ENCODE peak calls at places on chromosomes 1 and 21, in seven cellular contexts. D is pancreas, S is endodermal cell, G is stomach, P is neuronal stem cell, F is IMR-90, T is fibroblast of pulmonary artery. I is an unnamed sample.

GRCh38 chr1:85278853-85279314 is 2.5 kb upstream of the BCL10 start:
- DNase-seq in D (no peak), S (no peak), G (peak; percentile 53), P (no peak), F (peak; percentile 98), T (peak; percentile 92), I (peak; percentile 55)

GRCh38 chr1:211935448-211935970 is 99.8 kb downstream of the INTS7 start:
- DNase-seq in D (no peak), S (no peak), G (no peak), P (no peak), F (no peak), T (no peak), I (no peak)

GRCh38 chr1:234960722-234961467 is 167.7 kb downstream of the TOMM20 start:
- DNase-seq in D (peak; percentile 73), S (no peak), G (peak; percentile 78), P (no peak), F (peak; percentile 67), T (peak; percentile 83), I (peak; percentile 98)

GRCh38 chr1:202365092-202365815 is 16.8 kb downstream of the PPP1R12B start:
- DNase-seq in D (no peak), S (no peak), G (no peak), P (no peak), F (peak; percentile 51), T (peak; percentile 57), I (no peak)

GRCh38 chr1:70458120-70458519 is 47.1 kb downstream of the CTH start:
- DNase-seq in D (no peak), S (no peak), G (no peak), P (no peak), F (no peak), T (no peak), I (no peak)

GRCh38 chr1:226135059-226135651 is 51.4 kb downstream of the ACBD3 start:
- DNase-seq in D (peak; percentile 88), S (peak; percentile 46), G (peak; percentile 88), P (no peak), F (no peak), T (peak; percentile 47), I (peak; percentile 86)

GRCh38 chr1:18819986-18820790 is 39.3 kb downstream of the TAS1R2 start:
- DNase-seq in D (no peak), S (no peak), G (no peak), P (no peak), F (no peak), T (no peak), I (no peak)

GRCh38 chr1:203090667-203091320 is 5.0 kb upstream of the MYOG start:
- DNase-seq in D (no peak), S (peak; percentile 35), G (peak; percentile 8), P (no peak), F (peak; percentile 10), T (no peak), I (no peak)

GRCh38 chr1:117857434-117857833 is 72.0 kb downstream of the GDAP2 start:
- DNase-seq in D (no peak), S (no peak), G (no peak), P (no peak), F (peak; percentile 4), T (peak; percentile 17), I (peak; percentile 72)

GRCh38 chr1:161913482-161914140 is 110.1 kb downstream of the OLFML2B start:
- DNase-seq in D (no peak), S (no peak), G (no peak), P (no peak), F (peak; percentile 6), T (peak; percentile 49), I (peak; percentile 15)

GRCh38 chr21:33293811-33294216 is 27.6 kb downstream of the IL10RB start:
- DNase-seq in D (no peak), S (no peak), G (no peak), P (no peak), F (no peak), T (no peak), I (no peak)

GRCh38 chr1:29208462-29208861 is 22.3 kb downstream of the MECR start:
- DNase-seq in D (no peak), S (no peak), G (no peak), P (no peak), F (no peak), T (no peak), I (no peak)

GRCh38 chr1:32765561-32766327 is 51.4 kb downstream of the YARS1 start:
- DNase-seq in D (no peak), S (peak; percentile 79), G (no peak), P (no peak), F (no peak), T (no peak), I (no peak)

GRCh38 chr1:83828456-83828855 is 170.5 kb downstream of the TTLL7 start:
- DNase-seq in D (no peak), S (no peak), G (no peak), P (no peak), F (no peak), T (no peak), I (no peak)

GRCh38 chr21:33402011-33402979 is 918 bp upstream of the IFNGR2 start:
- DNase-seq in D (no peak), S (peak; percentile 81), G (peak; percentile 40), P (peak; percentile 39), F (peak; percentile 71), T (peak; percentile 86), I (no peak)

GRCh38 chr1:43620956-43621355 is 29.0 kb upstream of the KDM4A start:
- DNase-seq in D (no peak), S (no peak), G (no peak), P (no peak), F (no peak), T (no peak), I (no peak)

GRCh38 chr1:62068978-62069377 is 125.7 kb upstream of the L1TD1 start:
- DNase-seq in D (no peak), S (no peak), G (no peak), P (no peak), F (peak; percentile 17), T (peak; percentile 21), I (no peak)

GRCh38 chr1:93816970-93817738 is 61.9 kb downstream of the DNTTIP2 start:
- DNase-seq in D (no peak), S (no peak), G (no peak), P (no peak), F (peak; percentile 85), T (peak; percentile 95), I (no peak)

GRCh38 chr1:156807627-156808026 is 9.0 kb downstream of the SH2D2A start:
- DNase-seq in D (no peak), S (no peak), G (no peak), P (no peak), F (no peak), T (no peak), I (no peak)

GRCh38 chr1:1955651-1956094 is 36.6 kb upstream of the TMEM52 start:
- DNase-seq in D (no peak), S (no peak), G (no peak), P (no peak), F (no peak), T (no peak), I (no peak)
- H3K4me3 ChIP-seq in D (no peak overlapping the region), S (no peak overlapping the region), G (no peak overlapping the region), P (no peak overlapping the region), F (no peak overlapping the region), T (no peak overlapping the region), I (no peak overlapping the region)

GRCh38 chr1:155008015-155008941 is 5.7 kb downstream of the ZBTB7B start:
- DNase-seq in D (no peak), S (no peak), G (no peak), P (no peak), F (no peak), T (no peak), I (no peak)
- H3K4me3 ChIP-seq in D (peak overlapping the region; percentile 23), S (no peak overlapping the region), G (peak overlapping the region; percentile 42), P (no peak overlapping the region), F (no peak overlapping the region), T (no peak overlapping the region), I (peak overlapping the region; percentile 67)

DNA sequence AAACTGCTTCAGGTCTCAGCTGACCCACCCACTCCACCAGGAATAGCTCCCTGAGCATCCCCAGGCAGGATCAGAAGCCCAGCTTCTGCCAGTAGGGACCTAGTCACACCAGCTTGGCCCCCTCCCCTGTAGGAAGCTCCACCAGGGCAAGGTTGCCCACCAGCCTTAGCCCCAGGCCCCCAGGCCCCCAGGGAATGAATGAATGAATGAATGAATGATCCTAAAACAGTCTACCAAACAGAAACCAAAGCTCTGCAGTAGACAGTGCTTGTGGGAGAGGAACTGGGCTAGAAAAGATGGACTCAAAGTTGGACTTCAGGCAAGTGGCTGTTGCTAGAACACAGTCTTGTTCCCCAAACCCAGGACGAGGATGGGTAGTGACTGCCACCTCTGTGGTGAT is 16.3 kb downstream of the SDC3 start:
- DNase-seq in D (no peak), S (no peak), G (no peak), P (no peak), F (no peak), T (no peak), I (no peak)
- H3K4me3 ChIP-seq in D (no peak overlapping the region), S (no peak overlapping the region), G (no peak overlapping the region), P (no peak overlapping the region), F (no peak overlapping the region), T (no peak overlapping the region), I (no peak overlapping the region)

GRCh38 chr1:12457771-12458170 is 160.2 kb downstream of the DHRS3 start:
- DNase-seq in D (no peak), S (no peak), G (no peak), P (no peak), F (no peak), T (no peak), I (no peak)
- H3K4me3 ChIP-seq in D (no peak overlapping the region), S (no peak overlapping the region), G (no peak overlapping the region), P (no peak overlapping the region), F (no peak overlapping the region), T (no peak overlapping the region), I (no peak overlapping the region)

I was measured in LNCaP clone FGC.